ENCODE peak calls at places on chromosome 15, in eight cellular contexts. Y, J, X, Q, P, U, H and N are unnamed samples.
A peak's percentile ranks its signal among the peaks of the same experiment; 100 is the strongest.

GRCh38 chr15:37133619-37134018 is 33.3 kb upstream of the MEIS2 start:
- DNase-seq in J (no peak), H (no peak), X (no peak), Y (no peak), Q (no peak), U (no peak), P (no peak), N (no peak)

GRCh38 chr15:25345943-25346342 is 92.9 kb downstream of the UBE3A start:
- DNase-seq in Q (no peak), J (no peak), U (no peak), P (no peak), H (no peak), Y (no peak), X (peak; percentile 70), N (no peak)

GRCh38 chr15:57384816-57385215 is 8.5 kb downstream of the CGNL1 start:
- DNase-seq in P (no peak), X (no peak), J (no peak), Q (no peak), H (no peak), Y (no peak), U (no peak), N (no peak)

GRCh38 chr15:85624241-85624855 is 170.4 kb downstream of the KLHL25 start:
- DNase-seq in Q (no peak), H (no peak), P (no peak), J (no peak), X (no peak), Y (no peak), U (no peak), N (peak; percentile 43)

GRCh38 chr15:85657132-85657531 is 137.6 kb downstream of the KLHL25 start:
- DNase-seq in Y (no peak), Q (no peak), J (no peak), P (no peak), X (no peak), H (no peak), U (no peak), N (no peak)

GRCh38 chr15:69810441-69811071 is 287.2 kb downstream of the TLE3 start:
- DNase-seq in Q (peak; percentile 34), Y (no peak), X (no peak), H (no peak), J (no peak), U (no peak), P (no peak), N (no peak)

GRCh38 chr15:43105077-43105769 is 615 bp downstream of the UBR1 start:
- DNase-seq in P (no peak), Q (no peak), H (no peak), U (no peak), X (no peak), Y (no peak), J (no peak), N (peak; percentile 51)

GRCh38 chr15:65333441-65333820 is 29.0 kb downstream of the RNU5B-1 start:
- DNase-seq in P (no peak), X (no peak), Y (no peak), H (no peak), Q (no peak), U (no peak), J (no peak), N (no peak)

GRCh38 chr15:75043509-75044257 is 20.3 kb downstream of the PPCDC start:
- DNase-seq in Y (no peak), X (no peak), Q (peak; percentile 18), U (no peak), H (peak; percentile 96), J (peak; percentile 72), P (no peak), N (no peak)

GRCh38 chr15:24745276-24745675 is 69.7 kb downstream of the NPAP1 start:
- DNase-seq in U (no peak), P (no peak), X (peak; percentile 28), Q (no peak), Y (no peak), J (no peak), H (no peak), N (no peak)

GRCh38 chr15:42890161-42890913 is 30.2 kb downstream of the TTBK2 start:
- DNase-seq in H (no peak), P (no peak), X (peak; percentile 97), Y (no peak), Q (no peak), U (no peak), J (no peak), N (no peak)